ENCODE peak calls at places on chromosomes 7 and 10, in four cellular contexts. One of them, this sample, is unnamed.

GRCh38 chr10:36362257-36362656 is 720.2 kb upstream of the FZD8 start:
- DNase-seq in NCI-H1048: no peak
- DNase-seq in amygdala: no peak
- DNase-seq in CD8-positive, alpha-beta memory T cell: no peak
- DNase-seq in this sample: no peak

GRCh38 chr10:101085846-101086245 is 24.1 kb downstream of the KAZALD1 start:
- DNase-seq in NCI-H1048: no peak
- DNase-seq in amygdala: no peak
- DNase-seq in CD8-positive, alpha-beta memory T cell: no peak
- DNase-seq in this sample: no peak

GRCh38 chr7:105352018-105352612 is 36.6 kb downstream of the SRPK2 start:
- DNase-seq in NCI-H1048: peak
- DNase-seq in amygdala: peak
- DNase-seq in CD8-positive, alpha-beta memory T cell: peak
- DNase-seq in this sample: no peak

GRCh38 chr10:78408011-78408410 is 374.3 kb downstream of the RPS24 start:
- DNase-seq in NCI-H1048: no peak
- DNase-seq in amygdala: no peak
- DNase-seq in CD8-positive, alpha-beta memory T cell: no peak
- DNase-seq in this sample: no peak

GRCh38 chr7:92135100-92135429 is 788 bp upstream of the CYP51A1 start:
- DNase-seq in NCI-H1048: no peak
- DNase-seq in amygdala: peak
- DNase-seq in CD8-positive, alpha-beta memory T cell: no peak
- DNase-seq in this sample: no peak

GRCh38 chr7:74475243-74475986 is 21.7 kb downstream of the GTF2IRD1 start:
- DNase-seq in NCI-H1048: no peak
- DNase-seq in amygdala: no peak
- DNase-seq in CD8-positive, alpha-beta memory T cell: no peak
- DNase-seq in this sample: no peak

GRCh38 chr10:62048919-62049636 is 147.6 kb downstream of the ARID5B start:
- DNase-seq in NCI-H1048: peak
- DNase-seq in amygdala: peak
- DNase-seq in CD8-positive, alpha-beta memory T cell: no peak
- DNase-seq in this sample: peak

GRCh38 chr7:108367946-108368345 is 88.3 kb downstream of the NRCAM start:
- DNase-seq in NCI-H1048: no peak
- DNase-seq in amygdala: no peak
- DNase-seq in CD8-positive, alpha-beta memory T cell: no peak
- DNase-seq in this sample: peak

GRCh38 chr7:78134256-78134655 is 335.7 kb downstream of the PHTF2 start:
- DNase-seq in NCI-H1048: no peak
- DNase-seq in amygdala: no peak
- DNase-seq in CD8-positive, alpha-beta memory T cell: no peak
- DNase-seq in this sample: no peak

GRCh38 chr10:23035569-23035968 is 59.8 kb upstream of the MSRB2 start:
- DNase-seq in NCI-H1048: no peak
- DNase-seq in amygdala: no peak
- DNase-seq in CD8-positive, alpha-beta memory T cell: no peak
- DNase-seq in this sample: no peak

GRCh38 chr10:63286754-63287264 is 153.7 kb downstream of the NRBF2 start:
- DNase-seq in NCI-H1048: no peak
- DNase-seq in amygdala: no peak
- DNase-seq in CD8-positive, alpha-beta memory T cell: no peak
- DNase-seq in this sample: no peak

GRCh38 chr10:26292058-26292457 is 75.5 kb downstream of the GAD2 start:
- DNase-seq in NCI-H1048: no peak
- DNase-seq in amygdala: no peak
- DNase-seq in CD8-positive, alpha-beta memory T cell: no peak
- DNase-seq in this sample: no peak

GRCh38 chr10:98425511-98426352 is 10.8 kb upstream of the PYROXD2 start:
- DNase-seq in NCI-H1048: no peak
- DNase-seq in amygdala: no peak
- DNase-seq in CD8-positive, alpha-beta memory T cell: peak
- DNase-seq in this sample: no peak

GRCh38 chr7:69147631-69148030 is 450.6 kb upstream of the AUTS2 start:
- DNase-seq in NCI-H1048: no peak
- DNase-seq in amygdala: no peak
- DNase-seq in CD8-positive, alpha-beta memory T cell: no peak
- DNase-seq in this sample: no peak

GRCh38 chr10:92087750-92088395 is 164.3 kb downstream of the BTAF1 start:
- DNase-seq in NCI-H1048: no peak
- DNase-seq in amygdala: peak
- DNase-seq in CD8-positive, alpha-beta memory T cell: peak
- DNase-seq in this sample: peak

GRCh38 chr10:82497451-82497850 is 622.5 kb downstream of the NRG3 start:
- DNase-seq in NCI-H1048: no peak
- DNase-seq in amygdala: no peak
- DNase-seq in CD8-positive, alpha-beta memory T cell: no peak
- DNase-seq in this sample: no peak

GRCh38 chr10:128661404-128662197 is 535.4 kb upstream of the MKI67 start:
- DNase-seq in NCI-H1048: no peak
- DNase-seq in amygdala: no peak
- DNase-seq in CD8-positive, alpha-beta memory T cell: no peak
- DNase-seq in this sample: no peak

GRCh38 chr10:52332815-52333214 is 18.7 kb downstream of the DKK1 start:
- DNase-seq in NCI-H1048: no peak
- DNase-seq in amygdala: no peak
- DNase-seq in CD8-positive, alpha-beta memory T cell: no peak
- DNase-seq in this sample: no peak

GRCh38 chr10:98619446-98619845 is 172.7 kb upstream of the HPS1 start:
- DNase-seq in NCI-H1048: no peak
- DNase-seq in amygdala: no peak
- DNase-seq in CD8-positive, alpha-beta memory T cell: no peak
- DNase-seq in this sample: no peak

GRCh38 chr7:126040114-126041045 is 1110.8 kb upstream of the POT1 start:
- DNase-seq in NCI-H1048: no peak
- DNase-seq in amygdala: no peak
- DNase-seq in CD8-positive, alpha-beta memory T cell: no peak
- DNase-seq in this sample: no peak

GRCh38 chr10:3866347-3866746 is 81.3 kb upstream of the KLF6 start:
- DNase-seq in NCI-H1048: no peak
- DNase-seq in amygdala: no peak
- DNase-seq in CD8-positive, alpha-beta memory T cell: no peak
- DNase-seq in this sample: no peak

GRCh38 chr7:28802450-28802849 is 155.7 kb downstream of the TRIL start:
- DNase-seq in NCI-H1048: no peak
- DNase-seq in amygdala: no peak
- DNase-seq in CD8-positive, alpha-beta memory T cell: no peak
- DNase-seq in this sample: no peak

GRCh38 chr10:34743804-34744203 is 71.3 kb downstream of the PARD3 start:
- DNase-seq in NCI-H1048: no peak
- DNase-seq in amygdala: no peak
- DNase-seq in CD8-positive, alpha-beta memory T cell: no peak
- DNase-seq in this sample: no peak

GRCh38 chr10:29865700-29866355 is 193.6 kb downstream of the JCAD start:
- DNase-seq in NCI-H1048: no peak
- DNase-seq in amygdala: no peak
- DNase-seq in CD8-positive, alpha-beta memory T cell: no peak
- DNase-seq in this sample: no peak

GRCh38 chr7:23852135-23852534 is 142.1 kb downstream of the STK31 start:
- DNase-seq in NCI-H1048: no peak
- DNase-seq in amygdala: no peak
- DNase-seq in CD8-positive, alpha-beta memory T cell: no peak
- DNase-seq in this sample: no peak

GRCh38 chr7:1156782-1157535 is 3.0 kb downstream of the ZFAND2A start:
- DNase-seq in NCI-H1048: no peak
- DNase-seq in amygdala: no peak
- DNase-seq in CD8-positive, alpha-beta memory T cell: no peak
- DNase-seq in this sample: no peak

GRCh38 chr10:101225846-101226361 is 3.4 kb downstream of the LBX1 start:
- DNase-seq in NCI-H1048: no peak
- DNase-seq in amygdala: no peak
- DNase-seq in CD8-positive, alpha-beta memory T cell: no peak
- DNase-seq in this sample: no peak

GRCh38 chr10:60172363-60172990 is 217.2 kb downstream of the ANK3 start:
- DNase-seq in NCI-H1048: peak
- DNase-seq in amygdala: no peak
- DNase-seq in CD8-positive, alpha-beta memory T cell: no peak
- DNase-seq in this sample: no peak

GRCh38 chr7:127896683-127897082 is 134.6 kb downstream of the LRRC4 start:
- DNase-seq in NCI-H1048: no peak
- DNase-seq in amygdala: no peak
- DNase-seq in CD8-positive, alpha-beta memory T cell: no peak
- DNase-seq in this sample: no peak

GRCh38 chr10:16905304-16905703 is 88.1 kb upstream of the RSU1 start:
- DNase-seq in NCI-H1048: no peak
- DNase-seq in amygdala: no peak
- DNase-seq in CD8-positive, alpha-beta memory T cell: no peak
- DNase-seq in this sample: no peak

GRCh38 chr7:122340427-122340826 is 35.9 kb upstream of the FEZF1 start:
- DNase-seq in NCI-H1048: no peak
- DNase-seq in amygdala: no peak
- DNase-seq in CD8-positive, alpha-beta memory T cell: no peak
- DNase-seq in this sample: no peak

GRCh38 chr7:1027285-1028043 is 16.9 kb upstream of the GPR146 start:
- DNase-seq in NCI-H1048: no peak
- DNase-seq in amygdala: no peak
- DNase-seq in CD8-positive, alpha-beta memory T cell: no peak
- DNase-seq in this sample: peak

GRCh38 chr7:75879771-75880184 is 944 bp downstream of the RHBDD2 start:
- DNase-seq in NCI-H1048: peak
- DNase-seq in amygdala: no peak
- DNase-seq in CD8-positive, alpha-beta memory T cell: peak
- DNase-seq in this sample: no peak